ENCODE peak calls at places on chromosomes 1 and 21, in six cellular contexts. U is fibroblast of lung; H is heart right ventricle; C is right atrium auricular region; A is CD8-positive, alpha-beta T cell; B is hepatocyte. Q is an unnamed sample. For H3K36me3, the result is how much of the 10 kb centered on the place peaks cover.

GRCh38 chr1:61104213-61104612 is 21.9 kb downstream of the NFIA start:
- DNase-seq in U (no peak), H (no peak), C (no peak), A (no peak), B (no peak), Q (no peak)

GRCh38 chr21:38170283-38170682 is 86.5 kb upstream of the KCNJ15 start:
- DNase-seq in U (peak), H (no peak), C (no peak), A (no peak), B (peak), Q (peak)

GRCh38 chr1:35111106-35111505 is 31.9 kb downstream of the ZMYM1 start:
- DNase-seq in U (peak), H (no peak), C (no peak), A (no peak), B (no peak), Q (peak)

GRCh38 chr1:78760858-78761257 is 111.2 kb downstream of the IFI44 start:
- DNase-seq in U (peak), H (no peak), C (no peak), A (no peak), B (no peak), Q (peak)

GRCh38 chr1:40032240-40032891 is 8.2 kb upstream of the CAP1 start:
- DNase-seq in U (peak), H (no peak), C (peak), A (peak), B (peak), Q (peak)

GRCh38 chr1:161020573-161021167 is at the start of gene F11R:
- DNase-seq in U (no peak), H (peak), C (no peak), A (peak), B (peak), Q (no peak)

GRCh38 chr1:6515771-6516170 is 24.3 kb upstream of the PLEKHG5 start:
- DNase-seq in U (peak), H (no peak), C (no peak), A (no peak), B (no peak), Q (no peak)

GRCh38 chr1:219555031-219555667 is 57.8 kb downstream of the ZC3H11B start:
- DNase-seq in U (peak), H (no peak), C (no peak), A (no peak), B (peak), Q (peak)

GRCh38 chr1:38334930-38335592 is 288.5 kb upstream of the POU3F1 start:
- DNase-seq in U (no peak), H (no peak), C (peak), A (no peak), B (no peak), Q (no peak)

GRCh38 chr1:243848165-243849088 is 1.6 kb downstream of the AKT3 start:
- DNase-seq in U (no peak), H (no peak), C (no peak), A (no peak), B (no peak), Q (no peak)

GRCh38 chr1:234885601-234886000 is 243.0 kb downstream of the TOMM20 start:
- DNase-seq in U (no peak), H (peak), C (no peak), A (no peak), B (no peak), Q (no peak)

GRCh38 chr1:47871799-47872353 is 125.3 kb downstream of the TRABD2B start:
- DNase-seq in U (no peak), H (no peak), C (no peak), A (no peak), B (peak), Q (peak)

GRCh38 chr1:15156807-15157380 is 3.3 kb downstream of the TMEM51 start:
- DNase-seq in U (no peak), H (no peak), C (no peak), A (no peak), B (no peak), Q (no peak)

GRCh38 chr1:39990428-39990827 is 35.5 kb downstream of the MFSD2A start:
- DNase-seq in U (no peak), H (no peak), C (no peak), A (no peak), B (no peak), Q (no peak)

GRCh38 chr21:32352556-32352955 is 40.3 kb downstream of the URB1 start:
- DNase-seq in U (no peak), H (no peak), C (no peak), A (peak), B (no peak), Q (no peak)

GRCh38 chr1:145777357-145778145 is 46.3 kb downstream of the RNF115 start:
- DNase-seq in U (no peak), H (no peak), C (no peak), A (no peak), B (no peak), Q (no peak)

GRCh38 chr1:59018860-59019259 is 235.0 kb upstream of the JUN start:
- DNase-seq in U (no peak), H (no peak), C (no peak), A (peak), B (no peak), Q (no peak)

GRCh38 chr1:3817138-3817740 is 20.9 kb upstream of the LRRC47 start:
- DNase-seq in U (no peak), H (no peak), C (no peak), A (no peak), B (no peak), Q (no peak)
- H3K36me3 ChIP-seq in U (under half), H (under half), C (under half), A (under half), B (under half), Q (under half)

GRCh38 chr1:1355376-1355775 is 3.0 kb downstream of the MXRA8 start:
- DNase-seq in U (peak), H (peak), C (no peak), A (no peak), B (peak), Q (no peak)

GRCh38 chr1:1358433-1359201 is at the start of gene MXRA8:
- DNase-seq in U (peak), H (peak), C (peak), A (no peak), B (peak), Q (peak)

GRCh38 chr1:1356166-1356795 is 2.1 kb downstream of the MXRA8 start:
- DNase-seq in U (no peak), H (no peak), C (no peak), A (no peak), B (no peak), Q (no peak)

GRCh38 chr1:1357871-1358432 is 403 bp downstream of the MXRA8 start:
- DNase-seq in U (no peak), H (no peak), C (no peak), A (no peak), B (peak), Q (no peak)

DNA sequence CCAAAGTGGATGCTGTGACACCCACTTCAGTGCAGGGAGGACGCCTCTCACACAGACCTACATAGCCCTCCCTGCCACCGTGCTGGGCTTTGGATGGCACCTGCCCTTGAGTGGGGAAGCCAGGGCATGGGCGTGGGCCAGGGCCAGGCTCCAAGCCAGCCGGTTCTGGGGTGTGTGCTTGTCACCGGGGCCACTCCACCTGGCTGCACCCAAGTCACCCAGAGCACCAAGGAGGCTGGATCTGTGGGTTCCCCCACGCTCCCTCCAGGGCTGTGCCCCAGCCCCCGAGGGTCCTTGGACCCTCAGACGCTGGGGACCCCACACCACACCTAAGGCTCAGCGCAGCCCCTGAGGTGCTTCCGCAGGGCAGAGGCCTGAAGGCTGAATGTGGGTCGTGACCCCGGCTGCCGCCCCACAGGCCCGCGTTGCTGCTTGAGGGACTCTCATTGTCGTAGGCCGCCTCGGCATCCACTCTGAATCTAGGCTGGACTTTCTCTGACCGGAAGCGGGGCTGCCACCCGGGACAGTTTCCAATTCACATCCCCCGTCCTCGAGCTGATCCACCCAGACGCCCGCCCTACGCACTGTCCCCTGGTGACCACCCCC is 1.5 kb downstream of the MXRA8 start:
- DNase-seq in U (no peak), H (peak), C (no peak), A (no peak), B (no peak), Q (no peak)
- H3K27ac ChIP-seq in U (peak), H (peak), C (peak), A (no peak), B (peak), Q (no peak)

GRCh38 chr1:56389813-56390539 is 189.4 kb downstream of the PLPP3 start:
- DNase-seq in U (peak), H (no peak), C (no peak), A (no peak), B (no peak), Q (no peak)
- H3K4me3 ChIP-seq in U (no peak), H (no peak), C (no peak), A (no peak), B (no peak), Q (no peak)

GRCh38 chr1:173857363-173857917 is 10.3 kb downstream of the GAS5 start:
- DNase-seq in U (no peak), H (no peak), C (no peak), A (no peak), B (no peak), Q (peak)
- H3K36me3 ChIP-seq in U (under half), H (under half), C (under half), A (under half), B (under half), Q (under half)

GRCh38 chr1:28883242-28883616 is 31.1 kb upstream of the EPB41 start:
- DNase-seq in U (no peak), H (no peak), C (no peak), A (no peak), B (no peak), Q (no peak)

GRCh38 chr1:28871631-28872401 is 42.6 kb upstream of the EPB41 start:
- DNase-seq in U (no peak), H (no peak), C (no peak), A (no peak), B (peak), Q (no peak)

GRCh38 chr1:28882009-28882628 is 32.2 kb upstream of the EPB41 start:
- DNase-seq in U (peak), H (peak), C (peak), A (peak), B (peak), Q (peak)

GRCh38 chr1:28878796-28879195 is 35.6 kb upstream of the EPB41 start:
- DNase-seq in U (no peak), H (no peak), C (no peak), A (no peak), B (no peak), Q (no peak)

DNA sequence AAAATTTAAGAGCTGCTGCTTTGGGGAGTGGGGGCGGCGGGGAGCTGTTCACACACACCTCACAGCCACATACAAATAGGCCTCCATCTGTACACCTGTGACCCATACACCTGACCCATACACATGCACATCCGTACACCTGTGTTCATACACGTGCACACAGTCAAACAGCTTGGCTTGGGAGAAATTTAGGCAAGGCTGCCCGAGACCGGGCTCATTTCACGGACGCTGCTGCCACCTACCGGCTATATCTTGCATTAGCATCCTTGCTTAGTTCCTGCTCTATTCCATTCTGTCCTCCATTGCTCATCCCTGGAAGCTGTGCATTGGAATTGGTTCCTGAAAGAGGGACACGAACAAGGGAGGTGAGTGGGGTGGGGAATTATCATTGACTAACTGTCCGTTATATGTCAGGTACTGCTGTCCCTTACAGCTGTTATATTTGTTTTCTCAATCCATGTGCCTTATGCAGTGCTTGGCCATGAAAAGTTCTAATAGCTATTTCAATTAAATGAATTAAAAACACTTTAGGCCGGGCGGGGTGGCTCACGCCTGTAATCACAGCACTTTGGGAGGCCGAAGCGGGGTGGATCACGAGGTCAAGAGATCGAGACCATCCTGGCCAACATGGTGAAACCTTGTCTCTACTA is 37.1 kb upstream of the EPB41 start:
- DNase-seq in U (peak), H (peak), C (peak), A (peak), B (peak), Q (peak)
- H3K27ac ChIP-seq in U (no peak), H (no peak), C (no peak), A (no peak), B (no peak), Q (no peak)

Q was measured in brain microvascular endothelial cell.